ENCODE peak calls at places on chromosomes 5 and 9, in four cellular contexts. V is ecto neural progenitor cell; B is central memory CD4-positive, alpha-beta T cell; Y is activated B cell treated with CpG ODN at 0.5 μM for 24 hours. E is an unnamed sample.

GRCh38 chr5:145203193-145203592 is 631.9 kb downstream of the PRELID2 start:
- DNase-seq in B (no peak), Y (no peak), V (no peak), E (no peak)

GRCh38 chr9:91515074-91515687 is 91.5 kb upstream of the NFIL3 start:
- DNase-seq in V (no peak), B (no peak), Y (no peak), E (peak; percentile 26)

GRCh38 chr5:120457839-120458507 is 6.1 kb upstream of the PRR16 start:
- DNase-seq in Y (peak; percentile 61), V (peak; percentile 68), B (peak; percentile 31), E (no peak)

GRCh38 chr5:171445910-171446516 is 26.6 kb downstream of the FGF18 start:
- DNase-seq in B (no peak), Y (no peak), V (no peak), E (no peak)

GRCh38 chr5:127012933-127013332 is 17.4 kb downstream of the MARCHF3 start:
- DNase-seq in B (no peak), V (no peak), Y (no peak), E (no peak)

GRCh38 chr5:174172104-174172965 is 126.8 kb downstream of the NSG2 start:
- DNase-seq in Y (no peak), B (no peak), V (peak; percentile 75), E (no peak)

GRCh38 chr5:83377131-83377865 is 94.2 kb upstream of the VCAN start:
- DNase-seq in B (no peak), V (no peak), Y (no peak), E (no peak)

GRCh38 chr5:153941265-153941664 is 97.4 kb downstream of the FAM114A2 start:
- DNase-seq in Y (no peak), V (no peak), B (no peak), E (no peak)

GRCh38 chr5:119439140-119439625 is 13.1 kb upstream of the HSD17B4 start:
- DNase-seq in B (no peak), V (no peak), Y (no peak), E (no peak)

GRCh38 chr9:128885798-128886197 is 3.9 kb downstream of the LRRC8A start:
- DNase-seq in V (no peak), Y (no peak), B (no peak), E (no peak)

GRCh38 chr5:10323588-10324488 is 16.1 kb upstream of the CMBL start:
- DNase-seq in B (no peak), Y (no peak), V (no peak), E (no peak)